ENCODE peak calls at places on chromosomes 6 and 20, in seven cellular contexts. W, H, F, Z, V, K and Q are unnamed samples.

GRCh38 chr20:46970937-46971630 is 76.4 kb downstream of the EYA2 start:
- DNase-seq in F (no peak), K (peak; percentile 15), H (no peak), V (peak; percentile 39), Z (no peak), W (peak; percentile 23), Q (peak; percentile 93)

GRCh38 chr6:26223677-26224546 is 136.7 kb downstream of the HFE start:
- DNase-seq in Z (peak; percentile 67), V (no peak), W (peak; percentile 34), F (peak; percentile 87), K (peak; percentile 82), H (peak; percentile 62), Q (peak; percentile 94)

GRCh38 chr6:63926950-63927349 is 291.3 kb downstream of the PHF3 start:
- DNase-seq in V (no peak), K (no peak), W (no peak), F (no peak), H (no peak), Z (no peak), Q (no peak)

GRCh38 chr20:62533591-62534495 is 58.0 kb upstream of the GATA5 start:
- DNase-seq in Z (no peak), V (no peak), F (no peak), H (no peak), K (no peak), W (no peak), Q (no peak)

GRCh38 chr6:78868124-78868523 is 773 bp downstream of the IRAK1BP1 start:
- DNase-seq in W (no peak), H (no peak), V (no peak), F (no peak), Z (no peak), K (no peak), Q (no peak)

GRCh38 chr6:33731751-33732282 is 14.9 kb downstream of the IP6K3 start:
- DNase-seq in V (no peak), H (no peak), Z (no peak), K (no peak), W (no peak), F (no peak), Q (no peak)

GRCh38 chr6:133408543-133408942 is 167.4 kb downstream of the EYA4 start:
- DNase-seq in F (no peak), K (no peak), Z (no peak), H (no peak), W (no peak), V (no peak), Q (no peak)

GRCh38 chr6:167720456-167721285 is 106.0 kb upstream of the AFDN start:
- DNase-seq in F (no peak), Z (no peak), K (no peak), V (no peak), W (no peak), H (no peak), Q (no peak)

GRCh38 chr6:94088870-94089269 is 669.5 kb upstream of the EPHA7 start:
- DNase-seq in K (no peak), V (no peak), F (no peak), H (no peak), Z (no peak), W (no peak), Q (no peak)

GRCh38 chr6:77040566-77041195 is 422.6 kb downstream of the HTR1B start:
- DNase-seq in K (no peak), H (no peak), Z (no peak), V (no peak), F (no peak), W (no peak), Q (no peak)

GRCh38 chr6:151391471-151392428 is at the start of gene ZBTB2:
- DNase-seq in Z (peak; percentile 71), H (peak; percentile 69), W (peak; percentile 70), K (peak; percentile 69), F (peak; percentile 85), V (peak; percentile 60), Q (peak; percentile 44)

GRCh38 chr20:50368813-50369224 is 141.4 kb upstream of the PTPN1 start:
- DNase-seq in H (no peak), Z (no peak), K (no peak), F (no peak), V (no peak), W (no peak), Q (peak; percentile 63)

GRCh38 chr20:58852559-58853271 is at the start of gene GNAS:
- DNase-seq in F (no peak), Z (no peak), K (peak; percentile 60), W (peak; percentile 49), H (peak; percentile 86), V (peak; percentile 81), Q (no peak)

GRCh38 chr20:57618091-57618765 is 2.0 kb downstream of the ZBP1 start:
- DNase-seq in Z (peak; percentile 44), V (no peak), F (peak; percentile 43), K (no peak), H (no peak), W (no peak), Q (peak; percentile 78)

GRCh38 chr20:1533059-1533458 is 24.4 kb downstream of the SIRPD start:
- DNase-seq in W (no peak), F (no peak), Z (no peak), K (peak; percentile 22), V (no peak), H (no peak), Q (peak; percentile 24)

GRCh38 chr6:55528624-55529023 is 50.4 kb downstream of the HMGCLL1 start:
- DNase-seq in F (no peak), Z (no peak), W (no peak), K (no peak), H (no peak), V (peak; percentile 14), Q (peak; percentile 35)

GRCh38 chr6:167219967-167220512 is 62.3 kb upstream of the GPR31 start:
- DNase-seq in F (no peak), H (no peak), V (no peak), K (no peak), W (no peak), Z (no peak), Q (no peak)

GRCh38 chr20:41037172-41037571 is 8.6 kb downstream of the TOP1 start:
- DNase-seq in V (no peak), Z (no peak), K (no peak), W (no peak), F (no peak), H (no peak), Q (no peak)